ENCODE peak calls at places on chromosomes 6 and 20, in seven cellular contexts. Z, H, A, N, T, G and Q are unnamed samples.

GRCh38 chr6:4258733-4259132 is 123.4 kb upstream of the ECI2 start:
- DNase-seq in Z (no peak), H (no peak), A (no peak), N (no peak), T (no peak), G (no peak), Q (no peak)

GRCh38 chr20:11235058-11235457 is 561.3 kb upstream of the JAG1 start:
- DNase-seq in Z (peak; percentile 65), H (no peak), A (no peak), N (no peak), T (peak; percentile 63), G (no peak), Q (peak; percentile 2)

GRCh38 chr6:37699138-37699766 is 1.6 kb upstream of the MDGA1 start:
- DNase-seq in Z (no peak), H (peak; percentile 24), A (no peak), N (no peak), T (no peak), G (peak; percentile 63), Q (no peak)

GRCh38 chr6:53565886-53566285 is 21.0 kb upstream of the GCLC start:
- DNase-seq in Z (no peak), H (no peak), A (no peak), N (no peak), T (no peak), G (no peak), Q (no peak)

GRCh38 chr6:122746708-122747107 is 32.8 kb upstream of the FABP7 start:
- DNase-seq in Z (no peak), H (no peak), A (no peak), N (no peak), T (no peak), G (no peak), Q (no peak)

GRCh38 chr6:102494808-102495207 is 1101.3 kb downstream of the GRIK2 start:
- DNase-seq in Z (no peak), H (no peak), A (no peak), N (no peak), T (no peak), G (no peak), Q (no peak)

GRCh38 chr6:18405477-18406293 is 18.5 kb downstream of the RNF144B start:
- DNase-seq in Z (peak; percentile 88), H (no peak), A (no peak), N (peak; percentile 77), T (peak; percentile 90), G (no peak), Q (peak; percentile 69)

GRCh38 chr6:31336872-31337496 is 20.0 kb downstream of the HLA-B start:
- DNase-seq in Z (no peak), H (no peak), A (no peak), N (no peak), T (no peak), G (no peak), Q (no peak)

GRCh38 chr20:50251992-50252491 is 61.4 kb downstream of the CEBPB start:
- DNase-seq in Z (peak; percentile 29), H (no peak), A (no peak), N (no peak), T (peak; percentile 29), G (no peak), Q (peak; percentile 69)

GRCh38 chr6:149924206-149924932 is 1.4 kb upstream of the RAET1G start:
- DNase-seq in Z (no peak), H (no peak), A (no peak), N (no peak), T (no peak), G (no peak), Q (no peak)

GRCh38 chr6:160462551-160463109 is 114.5 kb downstream of the SLC22A3 start:
- DNase-seq in Z (peak; percentile 59), H (no peak), A (no peak), N (no peak), T (peak; percentile 61), G (peak; percentile 51), Q (no peak)

GRCh38 chr6:24872769-24873168 is 63.0 kb downstream of the RIPOR2 start:
- DNase-seq in Z (no peak), H (no peak), A (no peak), N (no peak), T (no peak), G (no peak), Q (no peak)

GRCh38 chr20:31691646-31692275 is 30.9 kb downstream of the BCL2L1 start:
- DNase-seq in Z (peak; percentile 52), H (no peak), A (no peak), N (peak; percentile 80), T (peak; percentile 41), G (no peak), Q (no peak)

GRCh38 chr20:31260326-31260932 is 3.0 kb downstream of the DEFB115 start:
- DNase-seq in Z (no peak), H (no peak), A (no peak), N (peak; percentile 43), T (no peak), G (no peak), Q (no peak)

GRCh38 chr6:153208706-153209105 is 77.6 kb upstream of the RGS17 start:
- DNase-seq in Z (no peak), H (no peak), A (peak; percentile 50), N (no peak), T (no peak), G (no peak), Q (no peak)

GRCh38 chr6:42509765-42510164 is 54.1 kb upstream of the UBR2 start:
- DNase-seq in Z (no peak), H (no peak), A (no peak), N (no peak), T (no peak), G (no peak), Q (no peak)

GRCh38 chr6:121443953-121444590 is 8.6 kb downstream of the GJA1 start:
- DNase-seq in Z (no peak), H (no peak), A (peak; percentile 39), N (no peak), T (no peak), G (no peak), Q (peak; percentile 43)

GRCh38 chr6:161154796-161155335 is 119.0 kb downstream of the AGPAT4 start:
- DNase-seq in Z (no peak), H (no peak), A (no peak), N (no peak), T (no peak), G (no peak), Q (no peak)

GRCh38 chr20:32474967-32475819 is 109.9 kb downstream of the NOL4L start:
- DNase-seq in Z (peak; percentile 77), H (peak; percentile 92), A (peak; percentile 93), N (no peak), T (peak; percentile 62), G (no peak), Q (peak; percentile 90)

DNA sequence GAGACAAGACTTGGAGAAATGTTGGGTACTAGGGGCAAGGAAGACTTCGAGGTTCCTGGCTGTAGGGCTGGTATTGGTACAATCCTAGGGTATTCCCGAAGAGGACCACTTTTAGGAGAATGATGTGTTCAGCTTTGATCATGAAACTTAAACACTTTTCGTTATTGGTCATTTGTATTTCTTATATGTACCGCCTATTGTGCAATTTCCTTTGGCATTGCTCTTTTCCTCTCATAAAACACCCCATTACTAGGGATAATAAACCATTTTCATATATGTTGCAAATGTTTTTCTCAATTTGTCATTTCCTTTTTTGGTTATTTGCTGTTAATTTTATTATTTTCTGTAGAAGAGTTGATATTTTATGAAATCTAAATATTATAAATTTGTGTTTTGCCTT is 18.9 kb upstream of the ARFGEF3 start:
- DNase-seq in Z (no peak), H (no peak), A (no peak), N (no peak), T (no peak), G (no peak), Q (no peak)
- H3K4me3 ChIP-seq in Z (no peak overlapping the region), H (no peak overlapping the region), A (no peak overlapping the region), N (no peak overlapping the region), T (no peak overlapping the region), G (no peak overlapping the region), Q (no peak overlapping the region)

DNA sequence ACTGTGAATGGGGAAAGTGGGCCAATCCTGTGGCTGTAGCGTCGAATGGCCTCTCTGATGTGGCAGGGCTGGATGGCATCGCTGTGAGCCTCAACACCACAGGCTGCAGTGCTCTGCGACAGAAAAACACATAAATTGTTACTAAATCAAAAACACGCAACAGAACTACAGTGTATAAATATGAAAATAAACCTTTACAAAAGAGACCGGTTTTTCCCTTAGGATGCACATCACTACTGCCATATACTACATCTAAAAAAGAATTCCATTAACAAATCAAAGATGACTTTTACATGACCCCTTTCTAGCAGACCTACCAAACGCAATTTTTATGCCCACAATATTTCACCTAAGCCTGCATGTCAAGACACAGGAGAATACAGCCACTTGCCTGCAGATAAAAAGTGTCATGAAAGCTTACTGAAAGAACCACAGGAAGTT is 395.5 kb upstream of the RUNX2 start:
- DNase-seq in Z (no peak), H (no peak), A (no peak), N (no peak), T (no peak), G (peak; percentile 37), Q (peak; percentile 54)
- H3K4me3 ChIP-seq in Z (no peak overlapping the region), H (no peak overlapping the region), A (no peak overlapping the region), N (no peak overlapping the region), T (no peak overlapping the region), G (peak overlapping the region; percentile 49), Q (peak overlapping the region; percentile 26)

DNA sequence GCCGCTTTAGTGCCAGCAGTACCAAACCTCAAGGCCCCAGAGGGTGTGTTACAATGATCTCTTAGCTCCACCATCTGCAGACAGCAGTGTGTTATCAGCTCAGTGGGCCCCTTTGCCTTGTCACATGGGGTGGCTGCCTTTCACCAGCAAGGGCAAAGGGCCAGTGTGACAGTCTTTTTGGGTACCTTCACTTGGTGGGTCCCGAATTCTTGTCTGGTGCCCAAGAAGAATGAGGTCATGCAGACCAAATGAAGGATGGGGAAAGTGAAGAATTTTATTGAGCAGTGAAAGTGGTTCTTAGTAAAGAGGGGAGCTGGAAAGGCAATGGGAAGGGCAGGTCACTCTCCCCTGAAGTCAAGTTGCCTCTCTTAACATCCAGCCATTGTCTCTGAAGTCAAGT is 2.9 kb upstream of the SMIM28 start:
- DNase-seq in Z (no peak), H (no peak), A (no peak), N (no peak), T (no peak), G (no peak), Q (no peak)
- H3K4me3 ChIP-seq in Z (no peak overlapping the region), H (no peak overlapping the region), A (no peak overlapping the region), N (no peak overlapping the region), T (no peak overlapping the region), G (no peak overlapping the region), Q (no peak overlapping the region)

GRCh38 chr6:40587240-40588069 is at the start of gene LRFN2:
- DNase-seq in Z (peak; percentile 8), H (peak; percentile 43), A (peak; percentile 58), N (peak; percentile 93), T (no peak), G (no peak), Q (peak; percentile 69)

GRCh38 chr6:40586369-40586768 is 795 bp downstream of the LRFN2 start:
- DNase-seq in Z (no peak), H (no peak), A (no peak), N (peak; percentile 37), T (no peak), G (no peak), Q (no peak)

GRCh38 chr6:40585661-40586269 is 1.4 kb downstream of the LRFN2 start:
- DNase-seq in Z (no peak), H (no peak), A (no peak), N (peak; percentile 92), T (no peak), G (no peak), Q (no peak)

GRCh38 chr6:40588070-40588384 is 863 bp upstream of the LRFN2 start:
- DNase-seq in Z (no peak), H (no peak), A (no peak), N (no peak), T (no peak), G (no peak), Q (no peak)

DNA sequence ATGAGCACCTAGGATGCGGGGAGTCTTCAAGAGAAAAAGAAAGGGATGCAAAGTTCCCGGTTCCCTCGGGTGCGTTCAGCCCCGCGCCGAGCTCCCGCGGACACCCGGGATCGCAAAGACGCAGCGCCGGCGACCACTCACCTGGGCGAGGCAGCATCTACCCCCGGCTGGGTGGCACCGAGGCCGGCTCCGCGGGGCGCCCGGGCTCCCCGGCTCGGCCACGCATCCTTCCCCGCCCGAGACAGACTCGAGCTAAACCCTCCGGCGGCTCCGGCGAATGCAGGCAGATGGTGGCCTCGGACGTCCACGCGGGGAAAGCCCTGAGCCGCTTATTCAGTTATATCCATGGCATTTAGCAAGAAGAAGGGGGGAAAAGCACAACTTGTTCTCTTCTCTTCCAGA is 363 bp downstream of the LRFN2 start:
- DNase-seq in Z (no peak), H (no peak), A (no peak), N (peak; percentile 46), T (no peak), G (no peak), Q (no peak)
- H3K4me3 ChIP-seq in Z (no peak overlapping the region), H (peak overlapping the region; percentile 30), A (no peak overlapping the region), N (peak overlapping the region; percentile 90), T (peak overlapping the region; percentile 1), G (peak overlapping the region; percentile 51), Q (no peak overlapping the region)